ENCODE peak calls at places on chromosomes 4 and X, in nine cellular contexts. R is GM10248, S is stomach, N is fibroblast of pulmonary artery, O is natural killer cell, H is A673, A is endothelial cell, E is IMR-90, G is fibroblast of lung. J is an unnamed sample.

GRCh38 chr4:124708517-124709300 is 3.8 kb downstream of the ANKRD50 start:
- DNase-seq in O (no peak), S (no peak), E (peak; percentile 7), N (peak; percentile 49), G (peak; percentile 70), H (no peak), R (no peak), A (no peak), J (peak; percentile 47)

GRCh38 chr4:89270792-89271191 is 36.8 kb downstream of the GPRIN3 start:
- DNase-seq in O (no peak), S (no peak), N (no peak), H (no peak), G (no peak), R (no peak), E (no peak), A (no peak), J (no peak)

GRCh38 chr4:101651778-101652177 is 138.8 kb upstream of the BANK1 start:
- DNase-seq in N (no peak), G (peak; percentile 29), O (no peak), R (no peak), H (peak; percentile 10), E (no peak), A (no peak), S (no peak), J (no peak)

GRCh38 chrX:139213241-139213709 is 317.3 kb upstream of the F9 start:
- DNase-seq in R (no peak), O (no peak), N (peak; percentile 3), G (no peak), E (no peak), H (peak; percentile 30), S (no peak), A (no peak), J (no peak)

GRCh38 chr4:10082047-10082446 is 34.6 kb downstream of the WDR1 start:
- DNase-seq in S (peak; percentile 19), E (no peak), O (peak; percentile 7), A (no peak), G (no peak), N (no peak), H (no peak), R (no peak), J (no peak)

GRCh38 chr4:76801621-76802545 is 96.1 kb downstream of the SOWAHB start:
- DNase-seq in S (no peak), R (no peak), O (no peak), G (peak; percentile 36), N (no peak), H (peak; percentile 71), E (no peak), A (peak; percentile 20), J (no peak)

GRCh38 chr4:36651253-36651652 is 369.8 kb downstream of the DTHD1 start:
- DNase-seq in R (peak; percentile 58), S (no peak), N (no peak), A (no peak), O (no peak), H (no peak), E (no peak), G (no peak), J (no peak)

GRCh38 chr4:139603576-139604387 is 47.8 kb upstream of the SETD7 start:
- DNase-seq in H (peak; percentile 80), R (peak; percentile 45), A (peak; percentile 66), G (peak; percentile 52), S (no peak), N (peak; percentile 76), O (no peak), E (peak; percentile 59), J (peak; percentile 72)

GRCh38 chr4:15665738-15666365 is 10.7 kb upstream of the FBXL5 start:
- DNase-seq in S (no peak), G (peak; percentile 52), R (no peak), O (no peak), N (peak; percentile 76), A (no peak), H (no peak), E (peak; percentile 58), J (no peak)

GRCh38 chrX:124018031-124018430 is 56.5 kb downstream of the STAG2 start:
- DNase-seq in N (peak; percentile 9), H (peak; percentile 9), A (no peak), R (no peak), E (peak; percentile 5), S (no peak), O (no peak), G (no peak), J (peak; percentile 15)

GRCh38 chrX:68682790-68683189 is 35.3 kb downstream of the STARD8 start:
- DNase-seq in R (no peak), H (no peak), A (no peak), S (no peak), O (no peak), E (no peak), G (no peak), N (no peak), J (no peak)

GRCh38 chrX:121085612-121086010 is 38.2 kb downstream of the GLUD2 start:
- DNase-seq in N (no peak), G (no peak), A (no peak), O (no peak), E (no peak), H (no peak), S (no peak), R (no peak), J (no peak)

GRCh38 chr4:37599092-37599800 is 86.9 kb downstream of the RELL1 start:
- DNase-seq in A (no peak), N (no peak), G (no peak), S (no peak), R (no peak), O (no peak), H (no peak), E (no peak), J (no peak)

GRCh38 chr4:16027114-16027513 is 56.7 kb downstream of the PROM1 start:
- DNase-seq in G (peak; percentile 32), E (no peak), S (no peak), A (no peak), R (no peak), N (no peak), O (no peak), H (no peak), J (peak; percentile 61)

GRCh38 chr4:100190643-100191600 is 654 bp upstream of the DDIT4L start:
- DNase-seq in E (peak; percentile 37), A (peak; percentile 4), N (peak; percentile 51), H (peak; percentile 2), G (peak; percentile 30), S (no peak), R (no peak), O (no peak), J (peak; percentile 79)

GRCh38 chr4:127870688-127871087 is 10.0 kb upstream of the PLK4 start:
- DNase-seq in N (peak; percentile 84), H (no peak), E (peak; percentile 89), A (no peak), G (peak; percentile 91), R (no peak), S (no peak), O (no peak), J (peak; percentile 82)

GRCh38 chr4:183329954-183330742 is 7.9 kb upstream of the CLDN24 start:
- DNase-seq in S (no peak), O (no peak), A (no peak), R (no peak), N (no peak), E (no peak), G (no peak), H (no peak), J (no peak)

GRCh38 chrX:13891367-13892146 is 74.7 kb upstream of the GPM6B start:
- DNase-seq in G (no peak), S (no peak), H (no peak), O (no peak), R (no peak), A (no peak), E (no peak), N (no peak), J (no peak)

GRCh38 chrX:54447461-54447860 is 7.3 kb downstream of the TSR2 start:
- DNase-seq in H (peak; percentile 22), E (no peak), O (no peak), G (peak; percentile 21), R (no peak), S (no peak), A (no peak), N (peak; percentile 13), J (peak; percentile 11)
- TF ChIP-seq CTCF in H (no peak), E (peak; percentile 11), O (no peak), G (peak; percentile 18), R (no peak), S (no peak), A (no peak), N (peak; percentile 12), J (peak; percentile 5)

DNA sequence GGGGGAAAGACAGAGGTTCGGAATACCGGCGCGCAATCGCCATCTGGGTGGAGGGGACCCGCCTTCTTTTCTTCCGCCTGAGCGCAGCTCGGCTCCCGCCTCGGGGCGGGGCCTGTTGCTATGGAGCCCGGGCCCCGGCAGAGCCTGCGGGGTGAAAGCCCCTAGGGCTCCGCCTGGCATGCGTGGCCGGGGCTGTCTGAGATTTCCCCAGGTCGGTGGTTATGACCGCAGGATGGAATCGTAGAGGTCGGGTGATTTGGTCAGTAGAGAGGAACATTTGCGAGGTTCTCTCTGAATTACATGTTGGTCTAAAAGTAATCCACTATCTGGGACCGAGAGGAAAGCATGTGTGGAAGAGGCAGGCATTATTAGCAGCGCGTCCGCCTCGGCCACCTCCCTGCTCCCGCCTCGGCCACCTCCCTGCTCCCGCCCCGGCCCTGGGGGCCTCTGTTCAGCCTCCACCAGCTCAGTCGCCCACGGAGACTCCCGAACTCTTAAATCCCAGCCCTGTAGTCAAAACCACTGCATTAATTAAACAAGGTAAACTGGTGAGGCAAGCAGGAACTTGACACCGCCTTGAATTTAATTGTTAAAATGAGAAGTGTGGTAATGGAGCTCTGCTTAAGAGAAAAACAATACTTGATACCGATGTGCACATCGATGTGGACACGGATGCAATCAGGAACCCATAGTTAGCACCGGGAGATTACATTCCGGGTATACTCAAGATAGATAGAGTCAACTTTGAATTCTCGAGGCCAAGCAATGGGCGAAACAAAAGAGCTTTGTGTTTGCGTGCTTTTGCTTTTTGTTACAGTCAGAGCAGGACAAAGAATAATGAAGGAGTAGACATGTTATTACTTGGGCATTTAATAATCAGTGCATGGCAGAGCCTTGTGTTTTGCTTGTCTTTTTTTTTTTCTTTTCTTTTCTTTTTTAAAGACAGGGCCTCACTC is 45.2 kb downstream of the TRIM2 start:
- DNase-seq in N (peak; percentile 68), R (peak; percentile 94), G (peak; percentile 79), O (peak; percentile 68), H (peak; percentile 94), A (peak; percentile 83), S (peak; percentile 83), E (peak; percentile 60), J (peak; percentile 53)
- TF ChIP-seq CTCF in N (no peak), R (no peak), G (no peak), O (no peak), H (no peak), A (no peak), S (no peak), E (no peak), J (no peak)

GRCh38 chr4:123505457-123506310 is 109.1 kb downstream of the SPRY1 start:
- DNase-seq in H (peak; percentile 82), A (peak; percentile 80), N (peak; percentile 70), R (peak; percentile 14), S (peak; percentile 62), E (peak; percentile 61), O (peak; percentile 22), G (peak; percentile 79), J (peak; percentile 60)
- TF ChIP-seq CTCF in H (no peak), A (no peak), N (no peak), R (no peak), S (no peak), E (no peak), O (no peak), G (no peak), J (no peak)

DNA sequence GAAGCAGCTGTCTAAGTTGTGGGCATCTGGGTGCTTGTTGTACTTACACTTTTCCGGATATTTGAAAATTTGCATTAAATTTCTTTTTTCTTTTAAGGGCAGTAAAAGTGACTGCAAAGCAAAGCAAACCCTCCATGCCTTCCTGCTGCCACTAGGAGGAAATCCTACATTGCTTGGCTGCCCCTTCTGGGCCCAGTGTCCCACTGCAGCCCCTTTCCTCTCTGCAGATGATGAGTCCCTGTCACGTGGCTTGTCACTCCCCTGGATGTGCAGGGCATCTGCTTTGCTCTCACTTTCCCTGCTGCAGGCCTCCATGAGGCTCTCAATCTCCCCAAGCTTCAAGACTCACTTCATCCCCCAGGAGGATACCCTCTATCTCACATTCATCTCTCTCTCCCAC is 12.7 kb downstream of the TSR2 start:
- DNase-seq in A (peak; percentile 23), O (no peak), R (no peak), S (no peak), H (peak; percentile 50), E (peak; percentile 8), N (peak; percentile 20), G (peak; percentile 6), J (peak; percentile 17)
- TF ChIP-seq CTCF in A (peak; percentile 14), O (no peak), R (no peak), S (no peak), H (peak; percentile 37), E (peak; percentile 35), N (peak; percentile 35), G (no peak), J (peak; percentile 27)

J was measured in fibroblast of mammary gland.